ENCODE peak calls at places on chromosomes 3 and 15, in eight cellular contexts. One of them, this sample, is unnamed.

GRCh38 chr3:21938267-21938681 is 187.3 kb upstream of the ZNF385D start:
- DNase-seq in GM23248: no peak
- DNase-seq in SK-N-SH: no peak
- DNase-seq in MM.1S: no peak
- DNase-seq in hepatocyte: no peak
- DNase-seq in neural progenitor cell: no peak
- DNase-seq in HCT116: no peak
- DNase-seq in PC-3: no peak
- DNase-seq in this sample: no peak

GRCh38 chr3:43363621-43364266 is 77.4 kb downstream of the SNRK start:
- DNase-seq in SK-N-SH: no peak
- DNase-seq in neural progenitor cell: no peak
- DNase-seq in MM.1S: no peak
- DNase-seq in GM23248: no peak
- DNase-seq in HCT116: no peak
- DNase-seq in hepatocyte: no peak
- DNase-seq in PC-3: no peak
- DNase-seq in this sample: no peak

GRCh38 chr3:101902041-101902440 is 52.7 kb downstream of the NFKBIZ start:
- DNase-seq in GM23248: peak; percentile 89
- DNase-seq in SK-N-SH: no peak
- DNase-seq in hepatocyte: peak; percentile 25
- DNase-seq in HCT116: peak; percentile 37
- DNase-seq in PC-3: peak; percentile 69
- DNase-seq in MM.1S: no peak
- DNase-seq in neural progenitor cell: no peak
- DNase-seq in this sample: peak; percentile 17

GRCh38 chr3:147384210-147385058 is 21.9 kb downstream of the ZIC4 start:
- DNase-seq in GM23248: no peak
- DNase-seq in neural progenitor cell: peak; percentile 73
- DNase-seq in HCT116: no peak
- DNase-seq in hepatocyte: no peak
- DNase-seq in PC-3: no peak
- DNase-seq in MM.1S: no peak
- DNase-seq in SK-N-SH: no peak
- DNase-seq in this sample: no peak

GRCh38 chr3:101466465-101467309 is 46.3 kb downstream of the SENP7 start:
- DNase-seq in SK-N-SH: no peak
- DNase-seq in HCT116: no peak
- DNase-seq in PC-3: no peak
- DNase-seq in MM.1S: no peak
- DNase-seq in GM23248: no peak
- DNase-seq in neural progenitor cell: peak; percentile 62
- DNase-seq in hepatocyte: peak; percentile 79
- DNase-seq in this sample: no peak

GRCh38 chr3:105938101-105938500 is 69.3 kb upstream of the CBLB start:
- DNase-seq in hepatocyte: peak; percentile 21
- DNase-seq in SK-N-SH: peak; percentile 9
- DNase-seq in HCT116: no peak
- DNase-seq in PC-3: no peak
- DNase-seq in neural progenitor cell: no peak
- DNase-seq in GM23248: peak; percentile 65
- DNase-seq in MM.1S: no peak
- DNase-seq in this sample: no peak

GRCh38 chr15:69475769-69476358 is 23.2 kb downstream of the RPLP1 start:
- DNase-seq in GM23248: peak; percentile 81
- DNase-seq in MM.1S: peak; percentile 59
- DNase-seq in neural progenitor cell: peak; percentile 74
- DNase-seq in PC-3: peak; percentile 80
- DNase-seq in HCT116: peak; percentile 42
- DNase-seq in hepatocyte: peak; percentile 87
- DNase-seq in SK-N-SH: peak; percentile 85
- DNase-seq in this sample: peak; percentile 56

GRCh38 chr3:127645371-127646015 is 16.5 kb downstream of the PODXL2 start:
- DNase-seq in neural progenitor cell: no peak
- DNase-seq in SK-N-SH: no peak
- DNase-seq in PC-3: no peak
- DNase-seq in MM.1S: no peak
- DNase-seq in hepatocyte: no peak
- DNase-seq in HCT116: no peak
- DNase-seq in GM23248: no peak
- DNase-seq in this sample: no peak

GRCh38 chr15:39180494-39180930 is 400.4 kb upstream of the THBS1 start:
- DNase-seq in HCT116: no peak
- DNase-seq in hepatocyte: no peak
- DNase-seq in MM.1S: no peak
- DNase-seq in neural progenitor cell: no peak
- DNase-seq in GM23248: peak; percentile 78
- DNase-seq in PC-3: no peak
- DNase-seq in SK-N-SH: no peak
- DNase-seq in this sample: no peak

GRCh38 chr15:77500986-77501385 is 80.3 kb downstream of the HMG20A start:
- DNase-seq in MM.1S: no peak
- DNase-seq in SK-N-SH: no peak
- DNase-seq in hepatocyte: no peak
- DNase-seq in HCT116: no peak
- DNase-seq in GM23248: peak; percentile 51
- DNase-seq in neural progenitor cell: no peak
- DNase-seq in PC-3: no peak
- DNase-seq in this sample: no peak

GRCh38 chr3:45551214-45552010 is 43.1 kb upstream of the LIMD1 start:
- DNase-seq in SK-N-SH: no peak
- DNase-seq in GM23248: peak; percentile 99
- DNase-seq in MM.1S: no peak
- DNase-seq in hepatocyte: peak; percentile 72
- DNase-seq in PC-3: peak; percentile 94
- DNase-seq in neural progenitor cell: no peak
- DNase-seq in HCT116: peak; percentile 39
- DNase-seq in this sample: no peak

GRCh38 chr3:123089611-123090301 is 22.9 kb downstream of the PDIA5 start:
- DNase-seq in hepatocyte: no peak
- DNase-seq in GM23248: peak; percentile 55
- DNase-seq in HCT116: no peak
- DNase-seq in PC-3: no peak
- DNase-seq in SK-N-SH: no peak
- DNase-seq in neural progenitor cell: peak; percentile 38
- DNase-seq in MM.1S: no peak
- DNase-seq in this sample: no peak

GRCh38 chr3:28172748-28173147 is 68.7 kb upstream of the CMC1 start:
- DNase-seq in GM23248: no peak
- DNase-seq in hepatocyte: no peak
- DNase-seq in MM.1S: no peak
- DNase-seq in HCT116: no peak
- DNase-seq in PC-3: no peak
- DNase-seq in neural progenitor cell: no peak
- DNase-seq in SK-N-SH: no peak
- DNase-seq in this sample: no peak

GRCh38 chr3:28173831-28174230 is 67.6 kb upstream of the CMC1 start:
- DNase-seq in SK-N-SH: no peak
- DNase-seq in GM23248: no peak
- DNase-seq in neural progenitor cell: no peak
- DNase-seq in HCT116: no peak
- DNase-seq in MM.1S: no peak
- DNase-seq in PC-3: no peak
- DNase-seq in hepatocyte: no peak
- DNase-seq in this sample: no peak

DNA sequence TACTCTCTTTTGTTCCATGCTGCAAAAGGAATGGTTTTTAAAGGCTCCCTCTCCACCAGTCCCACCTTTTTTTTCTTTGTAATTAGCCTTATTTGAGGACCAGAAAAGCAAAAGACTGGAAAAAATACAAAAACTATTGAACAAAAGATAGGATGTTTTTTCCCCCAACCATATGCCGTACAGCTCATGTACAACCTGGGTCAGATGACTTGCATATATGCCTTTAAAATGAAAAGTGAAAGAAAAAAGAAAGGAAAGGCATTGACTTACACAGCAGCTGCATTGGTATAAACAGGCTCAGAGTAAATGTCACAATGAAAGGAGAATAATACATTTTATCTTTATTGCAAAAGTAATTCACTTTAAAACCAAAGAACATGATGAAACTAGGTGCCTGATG is 69.5 kb upstream of the CMC1 start:
- DNase-seq in hepatocyte: no peak
- DNase-seq in SK-N-SH: no peak
- DNase-seq in GM23248: no peak
- DNase-seq in PC-3: no peak
- DNase-seq in neural progenitor cell: no peak
- DNase-seq in HCT116: no peak
- DNase-seq in MM.1S: peak; percentile 75
- DNase-seq in this sample: no peak
- H3K4me2 ChIP-seq in hepatocyte: no peak overlapping the region
- H3K4me2 ChIP-seq in SK-N-SH: no peak overlapping the region
- H3K4me2 ChIP-seq in GM23248: no peak overlapping the region
- H3K4me2 ChIP-seq in PC-3: no peak overlapping the region
- H3K4me2 ChIP-seq in neural progenitor cell: no peak overlapping the region
- H3K4me2 ChIP-seq in HCT116: no peak overlapping the region
- H3K4me2 ChIP-seq in MM.1S: peak overlapping the region; percentile 53
- H3K4me2 ChIP-seq in this sample: no peak overlapping the region

DNA sequence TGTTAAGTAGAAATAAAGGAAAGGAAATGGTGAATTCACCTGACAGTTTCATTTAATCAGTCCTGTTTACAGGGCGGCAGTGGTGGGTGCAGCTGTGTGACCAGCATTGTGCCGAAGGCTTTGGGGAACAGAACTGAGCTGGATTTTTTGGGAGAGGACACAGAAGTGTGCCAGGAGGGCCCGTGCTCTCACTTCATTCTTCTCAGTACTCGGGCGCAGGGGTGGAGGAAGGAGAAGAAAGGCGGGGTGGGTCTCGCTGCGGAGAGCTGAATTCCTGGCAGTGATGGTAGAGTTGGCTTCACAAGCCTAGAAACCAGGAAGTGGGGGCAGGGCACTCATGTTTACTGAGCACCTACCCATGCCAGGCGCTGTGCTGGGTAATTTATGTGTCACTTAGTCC is 64.6 kb downstream of the CRTC3 start:
- DNase-seq in HCT116: no peak
- DNase-seq in SK-N-SH: no peak
- DNase-seq in hepatocyte: no peak
- DNase-seq in MM.1S: peak; percentile 83
- DNase-seq in PC-3: peak; percentile 81
- DNase-seq in GM23248: peak; percentile 51
- DNase-seq in neural progenitor cell: no peak
- DNase-seq in this sample: peak; percentile 93
- TF ChIP-seq EZH2phosphoT487 in HCT116: no peak
- TF ChIP-seq EZH2phosphoT487 in SK-N-SH: no peak
- TF ChIP-seq EZH2phosphoT487 in hepatocyte: no peak
- TF ChIP-seq EZH2phosphoT487 in MM.1S: no peak
- TF ChIP-seq EZH2phosphoT487 in PC-3: no peak
- TF ChIP-seq EZH2phosphoT487 in GM23248: no peak
- TF ChIP-seq EZH2phosphoT487 in neural progenitor cell: no peak
- TF ChIP-seq EZH2phosphoT487 in this sample: no peak

GRCh38 chr15:55861115-55861514 is 118.2 kb upstream of the PRTG start:
- DNase-seq in PC-3: no peak
- DNase-seq in hepatocyte: no peak
- DNase-seq in HCT116: no peak
- DNase-seq in neural progenitor cell: no peak
- DNase-seq in MM.1S: no peak
- DNase-seq in GM23248: no peak
- DNase-seq in SK-N-SH: no peak
- DNase-seq in this sample: no peak

GRCh38 chr15:55858661-55859060 is 115.7 kb upstream of the PRTG start:
- DNase-seq in neural progenitor cell: no peak
- DNase-seq in SK-N-SH: no peak
- DNase-seq in MM.1S: no peak
- DNase-seq in PC-3: no peak
- DNase-seq in GM23248: peak; percentile 18
- DNase-seq in hepatocyte: no peak
- DNase-seq in HCT116: no peak
- DNase-seq in this sample: no peak

GRCh38 chr15:55868707-55869106 is 124.7 kb downstream of the NEDD4 start:
- DNase-seq in GM23248: no peak
- DNase-seq in PC-3: peak; percentile 60
- DNase-seq in SK-N-SH: no peak
- DNase-seq in neural progenitor cell: no peak
- DNase-seq in hepatocyte: no peak
- DNase-seq in HCT116: no peak
- DNase-seq in MM.1S: no peak
- DNase-seq in this sample: no peak

GRCh38 chr15:55859681-55860080 is 116.7 kb upstream of the PRTG start:
- DNase-seq in SK-N-SH: no peak
- DNase-seq in MM.1S: no peak
- DNase-seq in hepatocyte: no peak
- DNase-seq in GM23248: peak; percentile 9
- DNase-seq in PC-3: no peak
- DNase-seq in HCT116: no peak
- DNase-seq in neural progenitor cell: no peak
- DNase-seq in this sample: no peak

DNA sequence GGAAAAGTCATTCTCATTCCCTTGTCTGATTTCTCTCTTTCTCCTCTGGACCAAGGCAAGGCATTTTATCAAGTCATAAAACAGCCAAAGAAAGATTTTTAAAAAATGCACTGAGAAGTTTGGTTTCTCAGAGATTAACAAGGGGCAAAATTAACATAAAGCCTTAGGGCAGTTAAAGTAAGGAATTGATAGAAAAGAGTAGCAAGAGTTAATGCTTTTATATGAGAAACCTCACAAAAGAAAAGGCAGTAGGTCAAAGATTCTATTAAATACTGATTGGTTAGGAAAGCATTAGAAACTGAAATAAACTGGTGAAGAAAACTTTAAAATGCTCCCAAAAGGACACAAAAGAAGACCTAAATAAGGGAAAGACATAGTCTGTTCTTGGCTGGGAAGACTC is 121.0 kb upstream of the PRTG start:
- DNase-seq in SK-N-SH: no peak
- DNase-seq in hepatocyte: no peak
- DNase-seq in neural progenitor cell: no peak
- DNase-seq in GM23248: no peak
- DNase-seq in PC-3: no peak
- DNase-seq in MM.1S: no peak
- DNase-seq in HCT116: no peak
- DNase-seq in this sample: no peak
- H3K9me3 ChIP-seq in SK-N-SH: no peaks in the 10 kb centered on the region
- H3K9me3 ChIP-seq in hepatocyte: no peaks in the 10 kb centered on the region
- H3K9me3 ChIP-seq in neural progenitor cell: no peaks in the 10 kb centered on the region
- H3K9me3 ChIP-seq in GM23248: no peaks in the 10 kb centered on the region
- H3K9me3 ChIP-seq in PC-3: no peaks in the 10 kb centered on the region
- H3K9me3 ChIP-seq in MM.1S: no peaks in the 10 kb centered on the region
- H3K9me3 ChIP-seq in HCT116: no peaks in the 10 kb centered on the region
- H3K9me3 ChIP-seq in this sample: no peaks in the 10 kb centered on the region

DNA sequence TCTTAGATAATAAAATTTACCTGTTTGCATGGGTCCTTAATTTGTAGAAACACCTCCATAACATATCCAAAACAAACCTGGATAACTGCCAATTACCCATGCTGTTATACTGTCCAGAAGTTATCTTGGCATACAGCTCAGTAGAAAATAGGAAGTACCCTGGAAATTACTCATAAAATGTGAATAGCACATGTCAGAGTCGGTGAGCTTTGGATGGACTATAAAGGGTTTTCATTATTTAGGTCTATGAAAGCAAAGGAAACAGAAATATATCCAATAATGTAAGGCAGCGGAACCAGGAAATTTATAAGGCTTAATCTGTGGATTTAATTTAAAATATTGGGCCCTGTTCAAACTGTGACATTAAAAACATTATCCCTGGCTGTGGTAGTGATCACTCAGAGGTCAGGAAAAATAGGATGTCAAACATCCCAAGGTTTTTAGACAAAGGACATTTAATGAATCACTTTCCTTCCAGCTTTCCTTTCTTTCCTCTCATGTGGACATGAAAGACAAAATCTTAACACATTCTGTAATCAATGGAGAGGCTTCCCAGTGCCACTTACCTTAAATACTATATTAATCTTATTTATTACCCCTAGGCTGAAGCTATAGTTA is 459.0 kb upstream of the DPH6 start:
- DNase-seq in GM23248: no peak
- DNase-seq in HCT116: no peak
- DNase-seq in neural progenitor cell: no peak
- DNase-seq in PC-3: no peak
- DNase-seq in MM.1S: no peak
- DNase-seq in SK-N-SH: no peak
- DNase-seq in hepatocyte: no peak
- DNase-seq in this sample: no peak
- H3K4me2 ChIP-seq in GM23248: no peak overlapping the region
- H3K4me2 ChIP-seq in HCT116: no peak overlapping the region
- H3K4me2 ChIP-seq in neural progenitor cell: no peak overlapping the region
- H3K4me2 ChIP-seq in PC-3: no peak overlapping the region
- H3K4me2 ChIP-seq in MM.1S: no peak overlapping the region
- H3K4me2 ChIP-seq in SK-N-SH: no peak overlapping the region
- H3K4me2 ChIP-seq in hepatocyte: no peak overlapping the region
- H3K4me2 ChIP-seq in this sample: no peak overlapping the region

This sample was measured in OCI-LY7.